ENCODE peak calls at places on chromosomes 2 and 18, in nine cellular contexts. One of them, this sample, is unnamed.
A peak's percentile ranks its signal among the peaks of the same experiment; 100 is the strongest.

GRCh38 chr2:29990112-29990511 is 68.7 kb upstream of the ALK start:
- DNase-seq in CD8-positive, alpha-beta T cell: no peak
- DNase-seq in foreskin fibroblast: no peak
- DNase-seq in cardiac muscle cell: no peak
- DNase-seq in fibroblast of mammary gland: no peak
- DNase-seq in tibial nerve: no peak
- DNase-seq in AG04449: no peak
- DNase-seq in neural progenitor cell: no peak
- DNase-seq in Calu3: no peak
- DNase-seq in this sample: no peak

GRCh38 chr2:60961457-60961856 is 56.1 kb upstream of the PEX13 start:
- DNase-seq in cardiac muscle cell: peak; percentile 51
- DNase-seq in tibial nerve: no peak
- DNase-seq in AG04449: peak; percentile 41
- DNase-seq in Calu3: peak; percentile 27
- DNase-seq in fibroblast of mammary gland: peak; percentile 71
- DNase-seq in CD8-positive, alpha-beta T cell: no peak
- DNase-seq in neural progenitor cell: no peak
- DNase-seq in foreskin fibroblast: peak; percentile 45
- DNase-seq in this sample: peak; percentile 69

GRCh38 chr2:207484444-207485391 is 45.0 kb upstream of the CREB1 start:
- DNase-seq in Calu3: no peak
- DNase-seq in neural progenitor cell: no peak
- DNase-seq in AG04449: no peak
- DNase-seq in tibial nerve: no peak
- DNase-seq in fibroblast of mammary gland: no peak
- DNase-seq in CD8-positive, alpha-beta T cell: no peak
- DNase-seq in foreskin fibroblast: no peak
- DNase-seq in cardiac muscle cell: no peak
- DNase-seq in this sample: no peak

GRCh38 chr18:79912409-79912991 is 39.0 kb downstream of the SLC66A2 start:
- DNase-seq in CD8-positive, alpha-beta T cell: peak; percentile 82
- DNase-seq in AG04449: no peak
- DNase-seq in foreskin fibroblast: peak; percentile 43
- DNase-seq in fibroblast of mammary gland: peak; percentile 21
- DNase-seq in neural progenitor cell: no peak
- DNase-seq in Calu3: no peak
- DNase-seq in cardiac muscle cell: peak; percentile 12
- DNase-seq in tibial nerve: no peak
- DNase-seq in this sample: peak; percentile 11

GRCh38 chr2:182761903-182762302 is 45.8 kb downstream of the DNAJC10 start:
- DNase-seq in Calu3: no peak
- DNase-seq in cardiac muscle cell: peak; percentile 72
- DNase-seq in tibial nerve: no peak
- DNase-seq in CD8-positive, alpha-beta T cell: no peak
- DNase-seq in AG04449: no peak
- DNase-seq in fibroblast of mammary gland: peak; percentile 75
- DNase-seq in neural progenitor cell: peak; percentile 42
- DNase-seq in foreskin fibroblast: peak; percentile 18
- DNase-seq in this sample: peak; percentile 78

GRCh38 chr2:212970132-212970531 is 181.3 kb downstream of the IKZF2 start:
- DNase-seq in CD8-positive, alpha-beta T cell: no peak
- DNase-seq in neural progenitor cell: no peak
- DNase-seq in fibroblast of mammary gland: peak; percentile 67
- DNase-seq in cardiac muscle cell: no peak
- DNase-seq in Calu3: no peak
- DNase-seq in AG04449: peak; percentile 62
- DNase-seq in tibial nerve: no peak
- DNase-seq in foreskin fibroblast: peak; percentile 38
- DNase-seq in this sample: peak; percentile 30

GRCh38 chr18:64679121-64679520 is 530.2 kb upstream of the LINC00305 start:
- DNase-seq in cardiac muscle cell: no peak
- DNase-seq in tibial nerve: no peak
- DNase-seq in neural progenitor cell: no peak
- DNase-seq in CD8-positive, alpha-beta T cell: no peak
- DNase-seq in fibroblast of mammary gland: no peak
- DNase-seq in Calu3: no peak
- DNase-seq in foreskin fibroblast: no peak
- DNase-seq in AG04449: no peak
- DNase-seq in this sample: no peak

GRCh38 chr2:132279344-132279743 is 117.6 kb upstream of the ANKRD30BL start:
- DNase-seq in cardiac muscle cell: no peak
- DNase-seq in AG04449: no peak
- DNase-seq in Calu3: no peak
- DNase-seq in foreskin fibroblast: no peak
- DNase-seq in CD8-positive, alpha-beta T cell: no peak
- DNase-seq in neural progenitor cell: no peak
- DNase-seq in tibial nerve: no peak
- DNase-seq in fibroblast of mammary gland: no peak
- DNase-seq in this sample: no peak

GRCh38 chr2:66301073-66301766 is 133.7 kb upstream of the MEIS1 start:
- DNase-seq in CD8-positive, alpha-beta T cell: no peak
- DNase-seq in foreskin fibroblast: no peak
- DNase-seq in tibial nerve: peak; percentile 16
- DNase-seq in neural progenitor cell: no peak
- DNase-seq in AG04449: no peak
- DNase-seq in cardiac muscle cell: peak; percentile 2
- DNase-seq in fibroblast of mammary gland: peak; percentile 48
- DNase-seq in Calu3: no peak
- DNase-seq in this sample: peak; percentile 16

GRCh38 chr2:162143969-162144368 is 8.1 kb downstream of the GCG start:
- DNase-seq in tibial nerve: no peak
- DNase-seq in fibroblast of mammary gland: no peak
- DNase-seq in foreskin fibroblast: no peak
- DNase-seq in Calu3: no peak
- DNase-seq in cardiac muscle cell: no peak
- DNase-seq in AG04449: no peak
- DNase-seq in CD8-positive, alpha-beta T cell: no peak
- DNase-seq in neural progenitor cell: no peak
- DNase-seq in this sample: no peak

GRCh38 chr2:197167608-197168287 is 142.8 kb downstream of the ANKRD44 start:
- DNase-seq in fibroblast of mammary gland: no peak
- DNase-seq in cardiac muscle cell: no peak
- DNase-seq in AG04449: no peak
- DNase-seq in CD8-positive, alpha-beta T cell: no peak
- DNase-seq in neural progenitor cell: no peak
- DNase-seq in tibial nerve: no peak
- DNase-seq in foreskin fibroblast: no peak
- DNase-seq in Calu3: no peak
- DNase-seq in this sample: no peak

GRCh38 chr2:9660154-9660553 is 29.4 kb upstream of the YWHAQ start:
- DNase-seq in fibroblast of mammary gland: no peak
- DNase-seq in AG04449: no peak
- DNase-seq in cardiac muscle cell: no peak
- DNase-seq in foreskin fibroblast: no peak
- DNase-seq in Calu3: no peak
- DNase-seq in CD8-positive, alpha-beta T cell: no peak
- DNase-seq in neural progenitor cell: no peak
- DNase-seq in tibial nerve: no peak
- DNase-seq in this sample: no peak

GRCh38 chr2:56681659-56682396 is 498.0 kb downstream of the CCDC85A start:
- DNase-seq in CD8-positive, alpha-beta T cell: no peak
- DNase-seq in Calu3: no peak
- DNase-seq in AG04449: no peak
- DNase-seq in fibroblast of mammary gland: peak; percentile 77
- DNase-seq in cardiac muscle cell: peak; percentile 44
- DNase-seq in tibial nerve: no peak
- DNase-seq in foreskin fibroblast: no peak
- DNase-seq in neural progenitor cell: no peak
- DNase-seq in this sample: peak; percentile 63

GRCh38 chr18:26307161-26307773 is 81.0 kb downstream of the TAF4B start:
- DNase-seq in CD8-positive, alpha-beta T cell: no peak
- DNase-seq in foreskin fibroblast: peak; percentile 39
- DNase-seq in tibial nerve: no peak
- DNase-seq in AG04449: no peak
- DNase-seq in fibroblast of mammary gland: peak; percentile 72
- DNase-seq in neural progenitor cell: peak; percentile 60
- DNase-seq in cardiac muscle cell: peak; percentile 78
- DNase-seq in Calu3: peak; percentile 56
- DNase-seq in this sample: peak; percentile 80

GRCh38 chr18:657311-657997 is at the start of gene TYMS:
- DNase-seq in neural progenitor cell: peak; percentile 86
- DNase-seq in foreskin fibroblast: peak; percentile 27
- DNase-seq in fibroblast of mammary gland: peak; percentile 53
- DNase-seq in tibial nerve: no peak
- DNase-seq in Calu3: peak; percentile 81
- DNase-seq in cardiac muscle cell: peak; percentile 61
- DNase-seq in CD8-positive, alpha-beta T cell: peak; percentile 47
- DNase-seq in AG04449: no peak
- DNase-seq in this sample: peak; percentile 53

GRCh38 chr18:76401496-76401895 is 93.5 kb downstream of the ZNF516 start:
- DNase-seq in cardiac muscle cell: no peak
- DNase-seq in neural progenitor cell: no peak
- DNase-seq in foreskin fibroblast: no peak
- DNase-seq in fibroblast of mammary gland: no peak
- DNase-seq in AG04449: no peak
- DNase-seq in tibial nerve: no peak
- DNase-seq in CD8-positive, alpha-beta T cell: no peak
- DNase-seq in Calu3: no peak
- DNase-seq in this sample: no peak

GRCh38 chr2:69372767-69373166 is 14.3 kb downstream of the GFPT1 start:
- DNase-seq in tibial nerve: no peak
- DNase-seq in neural progenitor cell: no peak
- DNase-seq in CD8-positive, alpha-beta T cell: no peak
- DNase-seq in AG04449: no peak
- DNase-seq in cardiac muscle cell: no peak
- DNase-seq in fibroblast of mammary gland: no peak
- DNase-seq in Calu3: no peak
- DNase-seq in foreskin fibroblast: no peak
- DNase-seq in this sample: no peak

GRCh38 chr2:174680221-174680620 is 82.6 kb upstream of the WIPF1 start:
- DNase-seq in cardiac muscle cell: no peak
- DNase-seq in CD8-positive, alpha-beta T cell: no peak
- DNase-seq in fibroblast of mammary gland: no peak
- DNase-seq in neural progenitor cell: no peak
- DNase-seq in tibial nerve: no peak
- DNase-seq in Calu3: no peak
- DNase-seq in foreskin fibroblast: no peak
- DNase-seq in AG04449: no peak
- DNase-seq in this sample: no peak

GRCh38 chr18:59426855-59427254 is 67.8 kb upstream of the LMAN1 start:
- DNase-seq in cardiac muscle cell: no peak
- DNase-seq in fibroblast of mammary gland: no peak
- DNase-seq in AG04449: no peak
- DNase-seq in neural progenitor cell: no peak
- DNase-seq in Calu3: no peak
- DNase-seq in foreskin fibroblast: no peak
- DNase-seq in tibial nerve: no peak
- DNase-seq in CD8-positive, alpha-beta T cell: no peak
- DNase-seq in this sample: no peak

GRCh38 chr2:105504459-105504858 is 105.6 kb upstream of the FHL2 start:
- DNase-seq in foreskin fibroblast: no peak
- DNase-seq in cardiac muscle cell: no peak
- DNase-seq in CD8-positive, alpha-beta T cell: no peak
- DNase-seq in Calu3: no peak
- DNase-seq in fibroblast of mammary gland: peak; percentile 12
- DNase-seq in AG04449: no peak
- DNase-seq in tibial nerve: no peak
- DNase-seq in neural progenitor cell: no peak
- DNase-seq in this sample: no peak

GRCh38 chr18:45386256-45386655 is 229.0 kb upstream of the SLC14A2 start:
- DNase-seq in Calu3: peak; percentile 53
- DNase-seq in fibroblast of mammary gland: peak; percentile 49
- DNase-seq in AG04449: no peak
- DNase-seq in tibial nerve: no peak
- DNase-seq in foreskin fibroblast: no peak
- DNase-seq in CD8-positive, alpha-beta T cell: no peak
- DNase-seq in cardiac muscle cell: peak; percentile 56
- DNase-seq in neural progenitor cell: peak; percentile 81
- DNase-seq in this sample: peak; percentile 24

GRCh38 chr2:236862961-236863728 is 222.5 kb upstream of the COPS8 start:
- DNase-seq in fibroblast of mammary gland: peak; percentile 97
- DNase-seq in neural progenitor cell: no peak
- DNase-seq in Calu3: no peak
- DNase-seq in cardiac muscle cell: peak; percentile 53
- DNase-seq in tibial nerve: no peak
- DNase-seq in foreskin fibroblast: peak; percentile 95
- DNase-seq in CD8-positive, alpha-beta T cell: no peak
- DNase-seq in AG04449: peak; percentile 89
- DNase-seq in this sample: peak; percentile 27

GRCh38 chr2:135004005-135004746 is 43.1 kb downstream of the MAP3K19 start:
- DNase-seq in neural progenitor cell: peak; percentile 89
- DNase-seq in Calu3: peak; percentile 85
- DNase-seq in CD8-positive, alpha-beta T cell: peak; percentile 67
- DNase-seq in cardiac muscle cell: peak; percentile 80
- DNase-seq in foreskin fibroblast: peak; percentile 74
- DNase-seq in fibroblast of mammary gland: peak; percentile 69
- DNase-seq in AG04449: peak; percentile 4
- DNase-seq in tibial nerve: peak; percentile 38
- DNase-seq in this sample: peak; percentile 71
- TF ChIP-seq CTCF in neural progenitor cell: no peak
- TF ChIP-seq CTCF in Calu3: peak; percentile 95
- TF ChIP-seq CTCF in CD8-positive, alpha-beta T cell: peak; percentile 90
- TF ChIP-seq CTCF in cardiac muscle cell: peak; percentile 96
- TF ChIP-seq CTCF in foreskin fibroblast: peak; percentile 99
- TF ChIP-seq CTCF in fibroblast of mammary gland: peak; percentile 94
- TF ChIP-seq CTCF in AG04449: peak; percentile 95
- TF ChIP-seq CTCF in tibial nerve: peak; percentile 71
- TF ChIP-seq CTCF in this sample: peak; percentile 95

DNA sequence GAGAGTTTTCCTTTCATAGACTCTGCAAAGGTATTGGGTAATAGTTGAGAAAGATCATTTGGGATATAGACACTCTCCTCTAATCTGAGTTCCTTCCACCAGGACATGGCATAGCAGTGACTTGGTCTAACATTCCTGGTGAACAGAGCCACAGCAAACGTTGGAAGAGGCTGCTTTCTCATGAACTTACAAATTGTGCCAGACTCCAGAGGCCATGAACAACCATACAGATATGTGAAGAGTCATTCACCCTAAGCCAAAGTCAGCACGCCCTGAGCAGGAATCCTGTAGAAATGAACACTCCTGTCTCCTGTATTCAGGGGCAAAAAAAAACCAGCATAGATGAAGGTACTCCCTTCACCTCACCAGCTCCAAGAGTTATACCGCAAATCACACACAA is 152.8 kb downstream of the TMEM18 start:
- DNase-seq in foreskin fibroblast: no peak
- DNase-seq in cardiac muscle cell: no peak
- DNase-seq in tibial nerve: no peak
- DNase-seq in CD8-positive, alpha-beta T cell: no peak
- DNase-seq in AG04449: no peak
- DNase-seq in neural progenitor cell: no peak
- DNase-seq in fibroblast of mammary gland: no peak
- DNase-seq in Calu3: no peak
- DNase-seq in this sample: no peak
- TF ChIP-seq CTCF in foreskin fibroblast: no peak
- TF ChIP-seq CTCF in cardiac muscle cell: no peak
- TF ChIP-seq CTCF in tibial nerve: no peak
- TF ChIP-seq CTCF in CD8-positive, alpha-beta T cell: no peak
- TF ChIP-seq CTCF in AG04449: no peak
- TF ChIP-seq CTCF in neural progenitor cell: no peak
- TF ChIP-seq CTCF in fibroblast of mammary gland: no peak
- TF ChIP-seq CTCF in Calu3: no peak
- TF ChIP-seq CTCF in this sample: no peak

GRCh38 chr2:10798783-10799182 is 13.8 kb downstream of the PDIA6 start:
- DNase-seq in fibroblast of mammary gland: peak; percentile 14
- DNase-seq in cardiac muscle cell: no peak
- DNase-seq in AG04449: no peak
- DNase-seq in tibial nerve: no peak
- DNase-seq in foreskin fibroblast: no peak
- DNase-seq in Calu3: no peak
- DNase-seq in neural progenitor cell: peak; percentile 41
- DNase-seq in CD8-positive, alpha-beta T cell: no peak
- DNase-seq in this sample: no peak
- TF ChIP-seq CTCF in fibroblast of mammary gland: no peak
- TF ChIP-seq CTCF in cardiac muscle cell: no peak
- TF ChIP-seq CTCF in AG04449: no peak
- TF ChIP-seq CTCF in tibial nerve: no peak
- TF ChIP-seq CTCF in foreskin fibroblast: no peak
- TF ChIP-seq CTCF in Calu3: no peak
- TF ChIP-seq CTCF in neural progenitor cell: peak; percentile 54
- TF ChIP-seq CTCF in CD8-positive, alpha-beta T cell: no peak
- TF ChIP-seq CTCF in this sample: no peak

GRCh38 chr2:184779777-184780176 is 181.4 kb downstream of the ZNF804A start:
- DNase-seq in foreskin fibroblast: no peak
- DNase-seq in tibial nerve: no peak
- DNase-seq in CD8-positive, alpha-beta T cell: no peak
- DNase-seq in Calu3: no peak
- DNase-seq in fibroblast of mammary gland: no peak
- DNase-seq in neural progenitor cell: no peak
- DNase-seq in AG04449: no peak
- DNase-seq in cardiac muscle cell: no peak
- DNase-seq in this sample: no peak
- TF ChIP-seq CTCF in foreskin fibroblast: no peak
- TF ChIP-seq CTCF in tibial nerve: no peak
- TF ChIP-seq CTCF in CD8-positive, alpha-beta T cell: no peak
- TF ChIP-seq CTCF in Calu3: no peak
- TF ChIP-seq CTCF in fibroblast of mammary gland: no peak
- TF ChIP-seq CTCF in neural progenitor cell: no peak
- TF ChIP-seq CTCF in AG04449: no peak
- TF ChIP-seq CTCF in cardiac muscle cell: no peak
- TF ChIP-seq CTCF in this sample: no peak

This sample was measured in fibroblast of pulmonary artery.